ENCODE peak calls at places on chromosomes 4 and X, in ten cellular contexts. I, E, S, L, Q, G, D, V, J and F are unnamed samples.

GRCh38 chrX:10512258-10512657 is 108.1 kb downstream of the MID1 start:
- DNase-seq in I (no peak), E (no peak), S (no peak), L (no peak), Q (no peak), G (no peak), D (no peak), V (no peak), J (no peak), F (no peak)

GRCh38 chrX:5390376-5390775 is 838.3 kb downstream of the NLGN4X start:
- DNase-seq in I (no peak), E (no peak), S (no peak), L (no peak), Q (no peak), G (no peak), D (no peak), V (no peak), J (no peak), F (no peak)

GRCh38 chr4:87114245-87115062 is 106.0 kb downstream of the KLHL8 start:
- DNase-seq in I (no peak), E (peak; percentile 48), S (peak; percentile 86), L (no peak), Q (no peak), G (no peak), D (no peak), V (no peak), J (no peak), F (no peak)

GRCh38 chr4:98873059-98873458 is 55.9 kb downstream of the EIF4E start:
- DNase-seq in I (no peak), E (no peak), S (no peak), L (no peak), Q (no peak), G (no peak), D (no peak), V (no peak), J (no peak), F (no peak)

GRCh38 chr4:140094701-140095420 is 59.1 kb downstream of the MAML3 start:
- DNase-seq in I (peak; percentile 90), E (no peak), S (peak; percentile 92), L (no peak), Q (peak; percentile 58), G (no peak), D (no peak), V (no peak), J (no peak), F (no peak)

GRCh38 chrX:109732319-109732779 is 708 bp downstream of the ACSL4 start:
- DNase-seq in I (no peak), E (peak; percentile 25), S (peak; percentile 26), L (no peak), Q (no peak), G (peak; percentile 54), D (no peak), V (no peak), J (peak; percentile 18), F (peak; percentile 6)

GRCh38 chr4:8267077-8267476 is 2.5 kb upstream of the HTRA3 start:
- DNase-seq in I (peak; percentile 76), E (peak; percentile 71), S (peak; percentile 65), L (no peak), Q (peak; percentile 64), G (peak; percentile 54), D (peak; percentile 52), V (no peak), J (peak; percentile 83), F (peak; percentile 31)

GRCh38 chr4:6603128-6603527 is 28.1 kb downstream of the MAN2B2 start:
- DNase-seq in I (no peak), E (no peak), S (no peak), L (no peak), Q (no peak), G (no peak), D (no peak), V (no peak), J (no peak), F (no peak)

GRCh38 chrX:110212299-110212698 is 105.6 kb downstream of the AMMECR1 start:
- DNase-seq in I (no peak), E (no peak), S (peak; percentile 3), L (no peak), Q (no peak), G (no peak), D (no peak), V (no peak), J (peak; percentile 16), F (peak; percentile 26)

GRCh38 chr4:169229571-169230028 is 41.2 kb downstream of the SH3RF1 start:
- DNase-seq in I (peak; percentile 47), E (no peak), S (peak; percentile 30), L (no peak), Q (no peak), G (no peak), D (no peak), V (no peak), J (no peak), F (no peak)
- H3K4me1 ChIP-seq in I (peaks cover 15% of the 10 kb centered on the region), E (peaks cover 10% of the 10 kb centered on the region), S (no peaks in the 10 kb centered on the region), L (no peaks in the 10 kb centered on the region), Q (peaks cover 9% of the 10 kb centered on the region), G (no peaks in the 10 kb centered on the region), D (no peaks in the 10 kb centered on the region), V (peaks cover 62% of the 10 kb centered on the region), J (no peaks in the 10 kb centered on the region), F (no peaks in the 10 kb centered on the region)

DNA sequence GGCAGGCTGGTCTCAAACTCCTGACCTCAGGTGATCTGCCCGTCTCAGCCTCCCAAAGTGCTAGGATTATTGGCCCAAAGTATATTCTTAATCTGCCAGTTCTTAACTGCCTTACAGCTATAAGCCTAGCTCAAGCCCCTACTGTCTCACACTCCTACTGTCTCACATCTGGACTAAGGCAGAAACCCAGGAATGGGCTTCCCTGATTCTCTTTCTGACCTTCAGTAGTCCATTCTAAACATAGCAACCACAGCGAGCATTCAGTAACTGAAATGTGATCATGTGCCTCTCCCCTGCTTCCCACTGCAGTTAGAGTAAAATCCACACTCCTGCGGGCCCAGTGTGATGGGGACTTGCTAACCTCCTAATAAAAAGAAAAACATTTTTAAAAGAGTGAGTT is 58.9 kb downstream of the MTMR1 start:
- DNase-seq in I (no peak), E (no peak), S (no peak), L (no peak), Q (no peak), G (no peak), D (no peak), V (no peak), J (no peak), F (no peak)
- H3K36me3 ChIP-seq in I (no peaks in the 10 kb centered on the region), E (no peaks in the 10 kb centered on the region), S (no peaks in the 10 kb centered on the region), L (peaks cover 18% of the 10 kb centered on the region), Q (no peaks in the 10 kb centered on the region), G (peaks cover 58% of the 10 kb centered on the region), D (no peaks in the 10 kb centered on the region), V (no peaks in the 10 kb centered on the region), J (peaks cover 30% of the 10 kb centered on the region), F (peaks cover 26% of the 10 kb centered on the region)

DNA sequence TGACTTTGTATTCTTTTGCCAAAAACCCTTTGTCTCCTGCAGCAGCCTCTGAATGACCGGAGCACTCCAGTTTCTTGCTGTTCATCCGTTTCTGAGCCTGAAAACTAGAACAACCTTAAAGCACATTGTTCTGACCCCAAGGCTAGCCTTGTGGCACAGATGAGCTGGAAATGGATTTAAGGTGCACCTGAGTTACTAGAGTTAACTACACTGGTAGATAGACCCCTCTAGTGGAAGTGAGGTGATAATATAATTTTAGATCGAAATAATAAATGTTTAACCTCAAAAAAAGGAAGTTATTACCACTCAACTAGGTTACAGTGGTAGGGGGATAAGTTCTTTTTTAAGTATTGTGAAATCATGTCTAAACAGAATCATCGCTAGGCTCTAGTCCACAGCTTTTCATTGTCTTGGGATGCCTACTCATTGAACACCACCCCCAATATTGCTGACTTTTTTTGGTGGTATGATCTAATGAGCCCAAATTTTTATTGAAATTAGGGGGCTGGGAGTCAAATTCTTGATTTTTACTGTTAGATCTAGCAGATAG is 2.7 kb downstream of the PLS3 start:
- DNase-seq in I (no peak), E (peak; percentile 23), S (no peak), L (no peak), Q (no peak), G (no peak), D (no peak), V (no peak), J (no peak), F (no peak)
- H3K4me3 ChIP-seq in I (peak overlapping the region; percentile 41), E (no peak overlapping the region), S (no peak overlapping the region), L (no peak overlapping the region), Q (no peak overlapping the region), G (no peak overlapping the region), D (peak overlapping the region; percentile 1), V (no peak overlapping the region), J (no peak overlapping the region), F (no peak overlapping the region)

GRCh38 chr4:118759481-118759880 is 74.3 kb downstream of the METTL14 start:
- DNase-seq in I (no peak), E (no peak), S (no peak), L (no peak), Q (no peak), G (peak; percentile 39), D (no peak), V (no peak), J (no peak), F (no peak)

GRCh38 chr4:118756958-118757357 is 71.8 kb downstream of the METTL14 start:
- DNase-seq in I (no peak), E (no peak), S (no peak), L (no peak), Q (no peak), G (no peak), D (no peak), V (no peak), J (no peak), F (no peak)

GRCh38 chr4:118756429-118756828 is 71.2 kb downstream of the METTL14 start:
- DNase-seq in I (no peak), E (no peak), S (no peak), L (no peak), Q (no peak), G (no peak), D (peak; percentile 6), V (no peak), J (no peak), F (no peak)

GRCh38 chr4:118758293-118758692 is 73.1 kb downstream of the METTL14 start:
- DNase-seq in I (no peak), E (no peak), S (no peak), L (no peak), Q (no peak), G (peak; percentile 32), D (no peak), V (no peak), J (no peak), F (no peak)

DNA sequence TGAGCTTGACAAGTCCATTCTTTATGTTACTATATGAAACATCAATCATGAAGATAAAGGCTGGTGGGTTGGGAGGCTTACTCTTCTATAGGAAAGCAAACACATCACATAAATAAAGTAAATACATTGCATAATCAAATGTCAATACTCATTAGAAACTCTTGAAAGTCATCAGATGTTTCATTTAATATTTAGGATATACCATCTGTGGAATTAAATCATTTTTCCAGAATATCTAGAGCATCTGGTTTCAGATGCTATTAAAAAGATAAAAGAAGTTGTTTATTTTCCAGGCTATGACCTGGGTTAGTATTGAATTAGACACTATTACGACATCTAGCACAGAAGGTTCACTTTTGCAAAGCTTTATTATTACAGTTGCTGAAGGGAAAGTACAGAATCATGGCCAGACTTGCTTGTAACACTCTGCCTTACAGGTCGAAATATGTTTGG is 72.6 kb downstream of the METTL14 start:
- DNase-seq in I (no peak), E (no peak), S (no peak), L (no peak), Q (no peak), G (no peak), D (peak; percentile 29), V (no peak), J (no peak), F (no peak)
- H3K4me1 ChIP-seq in I (peaks cover 17% of the 10 kb centered on the region), E (no peaks in the 10 kb centered on the region), S (no peaks in the 10 kb centered on the region), L (no peaks in the 10 kb centered on the region), Q (peaks cover 37% of the 10 kb centered on the region), G (peaks cover 85% of the 10 kb centered on the region), D (peaks cover 48% of the 10 kb centered on the region), V (peaks cover 98% of the 10 kb centered on the region), J (no peaks in the 10 kb centered on the region), F (peaks cover 11% of the 10 kb centered on the region)